ENCODE peak calls at places on chromosomes 4 and X, in ten cellular contexts. One of them, this sample, is unnamed.

GRCh38 chrX:132266583-132267355 is 47.5 kb upstream of the RAP2C start:
- DNase-seq in HL-60: no peak
- DNase-seq in T-cell: no peak
- DNase-seq in smooth muscle cell of the brain vasculature: no peak
- DNase-seq in KBM-7: no peak
- DNase-seq in AG09319: peak; percentile 16
- DNase-seq in nephron progenitor cell: no peak
- DNase-seq in AG08395: no peak
- DNase-seq in stimulated activated CD4-positive, alpha-beta T cell treated with anti-CD3 and anti-CD28 coated beads, Interleukin-15, amount 100 ng/mL, for 1 hour: no peak
- DNase-seq in activated CD4-positive, alpha-beta T cell treated with anti-CD3 and anti-CD28 coated beads, Interleukin-2, amount 50 U/mL, for 24 hours: peak; percentile 0
- DNase-seq in this sample: no peak

GRCh38 chr4:147407261-147408045 is 73.4 kb upstream of the EDNRA start:
- DNase-seq in HL-60: no peak
- DNase-seq in T-cell: no peak
- DNase-seq in smooth muscle cell of the brain vasculature: no peak
- DNase-seq in KBM-7: peak; percentile 20
- DNase-seq in AG09319: no peak
- DNase-seq in nephron progenitor cell: no peak
- DNase-seq in AG08395: no peak
- DNase-seq in stimulated activated CD4-positive, alpha-beta T cell treated with anti-CD3 and anti-CD28 coated beads, Interleukin-15, amount 100 ng/mL, for 1 hour: no peak
- DNase-seq in activated CD4-positive, alpha-beta T cell treated with anti-CD3 and anti-CD28 coated beads, Interleukin-2, amount 50 U/mL, for 24 hours: no peak
- DNase-seq in this sample: no peak

GRCh38 chr4:26088433-26088928 is 174.5 kb downstream of the SMIM20 start:
- DNase-seq in HL-60: no peak
- DNase-seq in T-cell: no peak
- DNase-seq in smooth muscle cell of the brain vasculature: no peak
- DNase-seq in KBM-7: peak; percentile 31
- DNase-seq in AG09319: peak; percentile 40
- DNase-seq in nephron progenitor cell: no peak
- DNase-seq in AG08395: peak; percentile 55
- DNase-seq in stimulated activated CD4-positive, alpha-beta T cell treated with anti-CD3 and anti-CD28 coated beads, Interleukin-15, amount 100 ng/mL, for 1 hour: no peak
- DNase-seq in activated CD4-positive, alpha-beta T cell treated with anti-CD3 and anti-CD28 coated beads, Interleukin-2, amount 50 U/mL, for 24 hours: peak; percentile 60
- DNase-seq in this sample: no peak

GRCh38 chrX:19761554-19762295 is 125.7 kb downstream of the SH3KBP1 start:
- DNase-seq in HL-60: no peak
- DNase-seq in T-cell: no peak
- DNase-seq in smooth muscle cell of the brain vasculature: no peak
- DNase-seq in KBM-7: no peak
- DNase-seq in AG09319: no peak
- DNase-seq in nephron progenitor cell: no peak
- DNase-seq in AG08395: no peak
- DNase-seq in stimulated activated CD4-positive, alpha-beta T cell treated with anti-CD3 and anti-CD28 coated beads, Interleukin-15, amount 100 ng/mL, for 1 hour: no peak
- DNase-seq in activated CD4-positive, alpha-beta T cell treated with anti-CD3 and anti-CD28 coated beads, Interleukin-2, amount 50 U/mL, for 24 hours: no peak
- DNase-seq in this sample: no peak

GRCh38 chr4:23268072-23268771 is 575.5 kb downstream of the GBA3 start:
- DNase-seq in HL-60: no peak
- DNase-seq in T-cell: no peak
- DNase-seq in smooth muscle cell of the brain vasculature: no peak
- DNase-seq in KBM-7: no peak
- DNase-seq in AG09319: no peak
- DNase-seq in nephron progenitor cell: no peak
- DNase-seq in AG08395: no peak
- DNase-seq in stimulated activated CD4-positive, alpha-beta T cell treated with anti-CD3 and anti-CD28 coated beads, Interleukin-15, amount 100 ng/mL, for 1 hour: no peak
- DNase-seq in activated CD4-positive, alpha-beta T cell treated with anti-CD3 and anti-CD28 coated beads, Interleukin-2, amount 50 U/mL, for 24 hours: no peak
- DNase-seq in this sample: no peak

GRCh38 chr4:89171176-89171575 is 59.8 kb downstream of the TIGD2 start:
- DNase-seq in HL-60: no peak
- DNase-seq in T-cell: no peak
- DNase-seq in smooth muscle cell of the brain vasculature: no peak
- DNase-seq in KBM-7: no peak
- DNase-seq in AG09319: no peak
- DNase-seq in nephron progenitor cell: no peak
- DNase-seq in AG08395: no peak
- DNase-seq in stimulated activated CD4-positive, alpha-beta T cell treated with anti-CD3 and anti-CD28 coated beads, Interleukin-15, amount 100 ng/mL, for 1 hour: no peak
- DNase-seq in activated CD4-positive, alpha-beta T cell treated with anti-CD3 and anti-CD28 coated beads, Interleukin-2, amount 50 U/mL, for 24 hours: no peak
- DNase-seq in this sample: no peak

GRCh38 chrX:151151668-151152267 is 24.6 kb upstream of the GPR50 start:
- DNase-seq in HL-60: peak; percentile 10
- DNase-seq in T-cell: no peak
- DNase-seq in smooth muscle cell of the brain vasculature: peak; percentile 3
- DNase-seq in KBM-7: peak; percentile 67
- DNase-seq in AG09319: peak; percentile 10
- DNase-seq in nephron progenitor cell: peak; percentile 17
- DNase-seq in AG08395: peak; percentile 50
- DNase-seq in stimulated activated CD4-positive, alpha-beta T cell treated with anti-CD3 and anti-CD28 coated beads, Interleukin-15, amount 100 ng/mL, for 1 hour: no peak
- DNase-seq in activated CD4-positive, alpha-beta T cell treated with anti-CD3 and anti-CD28 coated beads, Interleukin-2, amount 50 U/mL, for 24 hours: peak; percentile 25
- DNase-seq in this sample: no peak

GRCh38 chr4:172726001-172726423 is 442.6 kb upstream of the GALNT7 start:
- DNase-seq in HL-60: no peak
- DNase-seq in T-cell: no peak
- DNase-seq in smooth muscle cell of the brain vasculature: no peak
- DNase-seq in KBM-7: no peak
- DNase-seq in AG09319: no peak
- DNase-seq in nephron progenitor cell: peak; percentile 1
- DNase-seq in AG08395: no peak
- DNase-seq in stimulated activated CD4-positive, alpha-beta T cell treated with anti-CD3 and anti-CD28 coated beads, Interleukin-15, amount 100 ng/mL, for 1 hour: no peak
- DNase-seq in activated CD4-positive, alpha-beta T cell treated with anti-CD3 and anti-CD28 coated beads, Interleukin-2, amount 50 U/mL, for 24 hours: no peak
- DNase-seq in this sample: no peak

GRCh38 chr4:108193891-108194672 is 25.4 kb upstream of the LEF1 start:
- DNase-seq in HL-60: no peak
- DNase-seq in T-cell: no peak
- DNase-seq in smooth muscle cell of the brain vasculature: no peak
- DNase-seq in KBM-7: no peak
- DNase-seq in AG09319: no peak
- DNase-seq in nephron progenitor cell: no peak
- DNase-seq in AG08395: no peak
- DNase-seq in stimulated activated CD4-positive, alpha-beta T cell treated with anti-CD3 and anti-CD28 coated beads, Interleukin-15, amount 100 ng/mL, for 1 hour: no peak
- DNase-seq in activated CD4-positive, alpha-beta T cell treated with anti-CD3 and anti-CD28 coated beads, Interleukin-2, amount 50 U/mL, for 24 hours: no peak
- DNase-seq in this sample: no peak

GRCh38 chr4:182089326-182089725 is 153.9 kb upstream of the TENM3 start:
- DNase-seq in HL-60: no peak
- DNase-seq in T-cell: no peak
- DNase-seq in smooth muscle cell of the brain vasculature: no peak
- DNase-seq in KBM-7: no peak
- DNase-seq in AG09319: no peak
- DNase-seq in nephron progenitor cell: peak; percentile 11
- DNase-seq in AG08395: no peak
- DNase-seq in stimulated activated CD4-positive, alpha-beta T cell treated with anti-CD3 and anti-CD28 coated beads, Interleukin-15, amount 100 ng/mL, for 1 hour: no peak
- DNase-seq in activated CD4-positive, alpha-beta T cell treated with anti-CD3 and anti-CD28 coated beads, Interleukin-2, amount 50 U/mL, for 24 hours: no peak
- DNase-seq in this sample: no peak

GRCh38 chr4:72690782-72691181 is 121.8 kb upstream of the ADAMTS3 start:
- DNase-seq in HL-60: no peak
- DNase-seq in T-cell: no peak
- DNase-seq in smooth muscle cell of the brain vasculature: no peak
- DNase-seq in KBM-7: no peak
- DNase-seq in AG09319: no peak
- DNase-seq in nephron progenitor cell: no peak
- DNase-seq in AG08395: no peak
- DNase-seq in stimulated activated CD4-positive, alpha-beta T cell treated with anti-CD3 and anti-CD28 coated beads, Interleukin-15, amount 100 ng/mL, for 1 hour: no peak
- DNase-seq in activated CD4-positive, alpha-beta T cell treated with anti-CD3 and anti-CD28 coated beads, Interleukin-2, amount 50 U/mL, for 24 hours: no peak
- DNase-seq in this sample: no peak

GRCh38 chrX:71586929-71587328 is 8.7 kb downstream of the GCNA start:
- DNase-seq in HL-60: no peak
- DNase-seq in T-cell: no peak
- DNase-seq in smooth muscle cell of the brain vasculature: no peak
- DNase-seq in KBM-7: no peak
- DNase-seq in AG09319: no peak
- DNase-seq in nephron progenitor cell: no peak
- DNase-seq in AG08395: no peak
- DNase-seq in stimulated activated CD4-positive, alpha-beta T cell treated with anti-CD3 and anti-CD28 coated beads, Interleukin-15, amount 100 ng/mL, for 1 hour: no peak
- DNase-seq in activated CD4-positive, alpha-beta T cell treated with anti-CD3 and anti-CD28 coated beads, Interleukin-2, amount 50 U/mL, for 24 hours: no peak
- DNase-seq in this sample: no peak

GRCh38 chr4:108113229-108113628 is 55.5 kb downstream of the LEF1 start:
- DNase-seq in HL-60: no peak
- DNase-seq in T-cell: peak; percentile 83
- DNase-seq in smooth muscle cell of the brain vasculature: no peak
- DNase-seq in KBM-7: no peak
- DNase-seq in AG09319: no peak
- DNase-seq in nephron progenitor cell: no peak
- DNase-seq in AG08395: no peak
- DNase-seq in stimulated activated CD4-positive, alpha-beta T cell treated with anti-CD3 and anti-CD28 coated beads, Interleukin-15, amount 100 ng/mL, for 1 hour: peak; percentile 30
- DNase-seq in activated CD4-positive, alpha-beta T cell treated with anti-CD3 and anti-CD28 coated beads, Interleukin-2, amount 50 U/mL, for 24 hours: no peak
- DNase-seq in this sample: no peak

GRCh38 chrX:65581661-65582339 is 47.2 kb upstream of the LAS1L start:
- DNase-seq in HL-60: peak; percentile 20
- DNase-seq in T-cell: peak; percentile 35
- DNase-seq in smooth muscle cell of the brain vasculature: no peak
- DNase-seq in KBM-7: peak; percentile 86
- DNase-seq in AG09319: no peak
- DNase-seq in nephron progenitor cell: peak; percentile 51
- DNase-seq in AG08395: peak; percentile 76
- DNase-seq in stimulated activated CD4-positive, alpha-beta T cell treated with anti-CD3 and anti-CD28 coated beads, Interleukin-15, amount 100 ng/mL, for 1 hour: peak; percentile 11
- DNase-seq in activated CD4-positive, alpha-beta T cell treated with anti-CD3 and anti-CD28 coated beads, Interleukin-2, amount 50 U/mL, for 24 hours: peak; percentile 39
- DNase-seq in this sample: no peak

GRCh38 chrX:46117234-46117633 is 428.0 kb downstream of the ZNF674 start:
- DNase-seq in HL-60: no peak
- DNase-seq in T-cell: no peak
- DNase-seq in smooth muscle cell of the brain vasculature: no peak
- DNase-seq in KBM-7: no peak
- DNase-seq in AG09319: no peak
- DNase-seq in nephron progenitor cell: no peak
- DNase-seq in AG08395: no peak
- DNase-seq in stimulated activated CD4-positive, alpha-beta T cell treated with anti-CD3 and anti-CD28 coated beads, Interleukin-15, amount 100 ng/mL, for 1 hour: no peak
- DNase-seq in activated CD4-positive, alpha-beta T cell treated with anti-CD3 and anti-CD28 coated beads, Interleukin-2, amount 50 U/mL, for 24 hours: no peak
- DNase-seq in this sample: no peak

GRCh38 chrX:23904096-23904495 is 3.6 kb downstream of the APOO start:
- DNase-seq in HL-60: no peak
- DNase-seq in T-cell: no peak
- DNase-seq in smooth muscle cell of the brain vasculature: no peak
- DNase-seq in KBM-7: no peak
- DNase-seq in AG09319: no peak
- DNase-seq in nephron progenitor cell: no peak
- DNase-seq in AG08395: peak; percentile 46
- DNase-seq in stimulated activated CD4-positive, alpha-beta T cell treated with anti-CD3 and anti-CD28 coated beads, Interleukin-15, amount 100 ng/mL, for 1 hour: no peak
- DNase-seq in activated CD4-positive, alpha-beta T cell treated with anti-CD3 and anti-CD28 coated beads, Interleukin-2, amount 50 U/mL, for 24 hours: no peak
- DNase-seq in this sample: no peak

GRCh38 chr4:6275898-6276563 is 6.4 kb downstream of the WFS1 start:
- DNase-seq in HL-60: no peak
- DNase-seq in T-cell: no peak
- DNase-seq in smooth muscle cell of the brain vasculature: no peak
- DNase-seq in KBM-7: no peak
- DNase-seq in AG09319: no peak
- DNase-seq in nephron progenitor cell: no peak
- DNase-seq in AG08395: no peak
- DNase-seq in stimulated activated CD4-positive, alpha-beta T cell treated with anti-CD3 and anti-CD28 coated beads, Interleukin-15, amount 100 ng/mL, for 1 hour: no peak
- DNase-seq in activated CD4-positive, alpha-beta T cell treated with anti-CD3 and anti-CD28 coated beads, Interleukin-2, amount 50 U/mL, for 24 hours: no peak
- DNase-seq in this sample: no peak

GRCh38 chr4:92121099-92121498 is 182.7 kb upstream of the GRID2 start:
- DNase-seq in HL-60: no peak
- DNase-seq in T-cell: no peak
- DNase-seq in smooth muscle cell of the brain vasculature: no peak
- DNase-seq in KBM-7: no peak
- DNase-seq in AG09319: no peak
- DNase-seq in nephron progenitor cell: no peak
- DNase-seq in AG08395: no peak
- DNase-seq in stimulated activated CD4-positive, alpha-beta T cell treated with anti-CD3 and anti-CD28 coated beads, Interleukin-15, amount 100 ng/mL, for 1 hour: no peak
- DNase-seq in activated CD4-positive, alpha-beta T cell treated with anti-CD3 and anti-CD28 coated beads, Interleukin-2, amount 50 U/mL, for 24 hours: no peak
- DNase-seq in this sample: no peak

GRCh38 chr4:7649741-7650531 is 215.2 kb upstream of the PSAPL1 start:
- DNase-seq in HL-60: peak; percentile 16
- DNase-seq in T-cell: peak; percentile 53
- DNase-seq in smooth muscle cell of the brain vasculature: peak; percentile 53
- DNase-seq in KBM-7: peak; percentile 88
- DNase-seq in AG09319: peak; percentile 11
- DNase-seq in nephron progenitor cell: no peak
- DNase-seq in AG08395: peak; percentile 89
- DNase-seq in stimulated activated CD4-positive, alpha-beta T cell treated with anti-CD3 and anti-CD28 coated beads, Interleukin-15, amount 100 ng/mL, for 1 hour: peak; percentile 7
- DNase-seq in activated CD4-positive, alpha-beta T cell treated with anti-CD3 and anti-CD28 coated beads, Interleukin-2, amount 50 U/mL, for 24 hours: peak; percentile 24
- DNase-seq in this sample: peak; percentile 59

GRCh38 chr4:83320548-83320947 is 14.1 kb downstream of the HPSE start:
- DNase-seq in HL-60: peak; percentile 40
- DNase-seq in T-cell: no peak
- DNase-seq in smooth muscle cell of the brain vasculature: no peak
- DNase-seq in KBM-7: peak; percentile 83
- DNase-seq in AG09319: no peak
- DNase-seq in nephron progenitor cell: no peak
- DNase-seq in AG08395: peak; percentile 82
- DNase-seq in stimulated activated CD4-positive, alpha-beta T cell treated with anti-CD3 and anti-CD28 coated beads, Interleukin-15, amount 100 ng/mL, for 1 hour: no peak
- DNase-seq in activated CD4-positive, alpha-beta T cell treated with anti-CD3 and anti-CD28 coated beads, Interleukin-2, amount 50 U/mL, for 24 hours: no peak
- DNase-seq in this sample: peak; percentile 70

GRCh38 chr4:140052050-140052449 is 101.9 kb downstream of the MAML3 start:
- DNase-seq in HL-60: no peak
- DNase-seq in T-cell: peak; percentile 22
- DNase-seq in smooth muscle cell of the brain vasculature: no peak
- DNase-seq in KBM-7: peak; percentile 47
- DNase-seq in AG09319: no peak
- DNase-seq in nephron progenitor cell: no peak
- DNase-seq in AG08395: peak; percentile 50
- DNase-seq in stimulated activated CD4-positive, alpha-beta T cell treated with anti-CD3 and anti-CD28 coated beads, Interleukin-15, amount 100 ng/mL, for 1 hour: no peak
- DNase-seq in activated CD4-positive, alpha-beta T cell treated with anti-CD3 and anti-CD28 coated beads, Interleukin-2, amount 50 U/mL, for 24 hours: no peak
- DNase-seq in this sample: peak; percentile 70

GRCh38 chrX:18617351-18617750 is 54.6 kb downstream of the RS1 start:
- DNase-seq in HL-60: no peak
- DNase-seq in T-cell: no peak
- DNase-seq in smooth muscle cell of the brain vasculature: no peak
- DNase-seq in KBM-7: no peak
- DNase-seq in AG09319: no peak
- DNase-seq in nephron progenitor cell: no peak
- DNase-seq in AG08395: peak; percentile 20
- DNase-seq in stimulated activated CD4-positive, alpha-beta T cell treated with anti-CD3 and anti-CD28 coated beads, Interleukin-15, amount 100 ng/mL, for 1 hour: no peak
- DNase-seq in activated CD4-positive, alpha-beta T cell treated with anti-CD3 and anti-CD28 coated beads, Interleukin-2, amount 50 U/mL, for 24 hours: no peak
- DNase-seq in this sample: no peak

GRCh38 chr4:168486961-168487820 is 6.9 kb upstream of the DDX60L start:
- DNase-seq in HL-60: no peak
- DNase-seq in T-cell: no peak
- DNase-seq in smooth muscle cell of the brain vasculature: no peak
- DNase-seq in KBM-7: no peak
- DNase-seq in AG09319: no peak
- DNase-seq in nephron progenitor cell: no peak
- DNase-seq in AG08395: peak; percentile 60
- DNase-seq in stimulated activated CD4-positive, alpha-beta T cell treated with anti-CD3 and anti-CD28 coated beads, Interleukin-15, amount 100 ng/mL, for 1 hour: no peak
- DNase-seq in activated CD4-positive, alpha-beta T cell treated with anti-CD3 and anti-CD28 coated beads, Interleukin-2, amount 50 U/mL, for 24 hours: no peak
- DNase-seq in this sample: no peak